ENCODE peak calls at places on chromosomes 12 and 14, in eight cellular contexts. One of them, this sample, is unnamed. For H3K27me3, the result is how much of the 10 kb centered on the place peaks cover.

GRCh38 chr12:22494319-22494718 is 50.0 kb downstream of the C2CD5 start:
- DNase-seq in gastrocnemius medialis: no peak
- DNase-seq in Peyer's patch: no peak
- DNase-seq in naive thymus-derived CD4-positive, alpha-beta T cell: no peak
- DNase-seq in HCT116: no peak
- DNase-seq in left ventricle myocardium inferior: no peak
- DNase-seq in osteoblast: no peak
- DNase-seq in ovary: no peak
- DNase-seq in this sample: no peak

GRCh38 chr14:80959448-80960006 is 4.1 kb downstream of the TSHR start:
- DNase-seq in gastrocnemius medialis: no peak
- DNase-seq in Peyer's patch: peak
- DNase-seq in naive thymus-derived CD4-positive, alpha-beta T cell: no peak
- DNase-seq in HCT116: no peak
- DNase-seq in left ventricle myocardium inferior: no peak
- DNase-seq in osteoblast: no peak
- DNase-seq in ovary: no peak
- DNase-seq in this sample: no peak

GRCh38 chr12:131085816-131086591 is 132.3 kb downstream of the ADGRD1 start:
- DNase-seq in gastrocnemius medialis: no peak
- DNase-seq in Peyer's patch: peak
- DNase-seq in naive thymus-derived CD4-positive, alpha-beta T cell: no peak
- DNase-seq in HCT116: no peak
- DNase-seq in left ventricle myocardium inferior: no peak
- DNase-seq in osteoblast: peak
- DNase-seq in ovary: peak
- DNase-seq in this sample: no peak

GRCh38 chr14:103607039-103607668 is 21.9 kb upstream of the KLC1 start:
- DNase-seq in gastrocnemius medialis: peak
- DNase-seq in Peyer's patch: peak
- DNase-seq in naive thymus-derived CD4-positive, alpha-beta T cell: peak
- DNase-seq in HCT116: no peak
- DNase-seq in left ventricle myocardium inferior: peak
- DNase-seq in osteoblast: peak
- DNase-seq in ovary: peak
- DNase-seq in this sample: no peak

GRCh38 chr14:23186913-23187654 is 3.6 kb upstream of the SLC7A8 start:
- DNase-seq in gastrocnemius medialis: no peak
- DNase-seq in Peyer's patch: no peak
- DNase-seq in naive thymus-derived CD4-positive, alpha-beta T cell: no peak
- DNase-seq in HCT116: peak
- DNase-seq in left ventricle myocardium inferior: no peak
- DNase-seq in osteoblast: peak
- DNase-seq in ovary: peak
- DNase-seq in this sample: no peak

GRCh38 chr14:104319489-104320241 is 181.3 kb downstream of the KIF26A start:
- DNase-seq in gastrocnemius medialis: no peak
- DNase-seq in Peyer's patch: no peak
- DNase-seq in naive thymus-derived CD4-positive, alpha-beta T cell: no peak
- DNase-seq in HCT116: no peak
- DNase-seq in left ventricle myocardium inferior: no peak
- DNase-seq in osteoblast: peak
- DNase-seq in ovary: no peak
- DNase-seq in this sample: no peak

GRCh38 chr14:90274808-90275454 is 18.6 kb downstream of the PSMC1 start:
- DNase-seq in gastrocnemius medialis: no peak
- DNase-seq in Peyer's patch: no peak
- DNase-seq in naive thymus-derived CD4-positive, alpha-beta T cell: no peak
- DNase-seq in HCT116: no peak
- DNase-seq in left ventricle myocardium inferior: no peak
- DNase-seq in osteoblast: peak
- DNase-seq in ovary: no peak
- DNase-seq in this sample: no peak

GRCh38 chr12:82608706-82609105 is 78.0 kb upstream of the TMTC2 start:
- DNase-seq in gastrocnemius medialis: no peak
- DNase-seq in Peyer's patch: no peak
- DNase-seq in naive thymus-derived CD4-positive, alpha-beta T cell: no peak
- DNase-seq in HCT116: no peak
- DNase-seq in left ventricle myocardium inferior: no peak
- DNase-seq in osteoblast: peak
- DNase-seq in ovary: no peak
- DNase-seq in this sample: no peak

GRCh38 chr14:89027097-89027740 is 202.8 kb downstream of the TTC8 start:
- DNase-seq in gastrocnemius medialis: no peak
- DNase-seq in Peyer's patch: peak
- DNase-seq in naive thymus-derived CD4-positive, alpha-beta T cell: peak
- DNase-seq in HCT116: peak
- DNase-seq in left ventricle myocardium inferior: peak
- DNase-seq in osteoblast: peak
- DNase-seq in ovary: peak
- DNase-seq in this sample: no peak

GRCh38 chr12:113874999-113875561 is 91.0 kb downstream of the RBM19 start:
- DNase-seq in gastrocnemius medialis: no peak
- DNase-seq in Peyer's patch: no peak
- DNase-seq in naive thymus-derived CD4-positive, alpha-beta T cell: no peak
- DNase-seq in HCT116: no peak
- DNase-seq in left ventricle myocardium inferior: no peak
- DNase-seq in osteoblast: peak
- DNase-seq in ovary: no peak
- DNase-seq in this sample: no peak

GRCh38 chr12:80763874-80764273 is 47.2 kb downstream of the MYF5 start:
- DNase-seq in gastrocnemius medialis: no peak
- DNase-seq in Peyer's patch: no peak
- DNase-seq in naive thymus-derived CD4-positive, alpha-beta T cell: no peak
- DNase-seq in HCT116: peak
- DNase-seq in left ventricle myocardium inferior: no peak
- DNase-seq in osteoblast: no peak
- DNase-seq in ovary: no peak
- DNase-seq in this sample: no peak

GRCh38 chr12:44317651-44318126 is 481.8 kb downstream of the TMEM117 start:
- DNase-seq in gastrocnemius medialis: no peak
- DNase-seq in Peyer's patch: no peak
- DNase-seq in naive thymus-derived CD4-positive, alpha-beta T cell: no peak
- DNase-seq in HCT116: peak
- DNase-seq in left ventricle myocardium inferior: no peak
- DNase-seq in osteoblast: peak
- DNase-seq in ovary: no peak
- DNase-seq in this sample: no peak

GRCh38 chr14:95062946-95063345 is 94.4 kb downstream of the DICER1 start:
- DNase-seq in gastrocnemius medialis: no peak
- DNase-seq in Peyer's patch: no peak
- DNase-seq in naive thymus-derived CD4-positive, alpha-beta T cell: no peak
- DNase-seq in HCT116: no peak
- DNase-seq in left ventricle myocardium inferior: no peak
- DNase-seq in osteoblast: no peak
- DNase-seq in ovary: no peak
- DNase-seq in this sample: no peak

GRCh38 chr14:31219169-31219568 is 11.6 kb upstream of the HECTD1 start:
- DNase-seq in gastrocnemius medialis: no peak
- DNase-seq in Peyer's patch: no peak
- DNase-seq in naive thymus-derived CD4-positive, alpha-beta T cell: no peak
- DNase-seq in HCT116: no peak
- DNase-seq in left ventricle myocardium inferior: no peak
- DNase-seq in osteoblast: peak
- DNase-seq in ovary: no peak
- DNase-seq in this sample: no peak

GRCh38 chr12:44247588-44247987 is 411.7 kb downstream of the TMEM117 start:
- DNase-seq in gastrocnemius medialis: no peak
- DNase-seq in Peyer's patch: no peak
- DNase-seq in naive thymus-derived CD4-positive, alpha-beta T cell: no peak
- DNase-seq in HCT116: no peak
- DNase-seq in left ventricle myocardium inferior: no peak
- DNase-seq in osteoblast: no peak
- DNase-seq in ovary: no peak
- DNase-seq in this sample: no peak

GRCh38 chr12:132872975-132873421 is 14.4 kb downstream of the CHFR start:
- DNase-seq in gastrocnemius medialis: no peak
- DNase-seq in Peyer's patch: peak
- DNase-seq in naive thymus-derived CD4-positive, alpha-beta T cell: no peak
- DNase-seq in HCT116: no peak
- DNase-seq in left ventricle myocardium inferior: no peak
- DNase-seq in osteoblast: peak
- DNase-seq in ovary: no peak
- DNase-seq in this sample: no peak

GRCh38 chr12:8123124-8123888 is at the start of gene CLEC4A:
- DNase-seq in gastrocnemius medialis: no peak
- DNase-seq in Peyer's patch: no peak
- DNase-seq in naive thymus-derived CD4-positive, alpha-beta T cell: no peak
- DNase-seq in HCT116: no peak
- DNase-seq in left ventricle myocardium inferior: no peak
- DNase-seq in osteoblast: no peak
- DNase-seq in ovary: no peak
- DNase-seq in this sample: no peak

GRCh38 chr14:32590157-32590556 is 261.1 kb downstream of the AKAP6 start:
- DNase-seq in gastrocnemius medialis: peak
- DNase-seq in Peyer's patch: no peak
- DNase-seq in naive thymus-derived CD4-positive, alpha-beta T cell: no peak
- DNase-seq in HCT116: no peak
- DNase-seq in left ventricle myocardium inferior: no peak
- DNase-seq in osteoblast: no peak
- DNase-seq in ovary: no peak
- DNase-seq in this sample: no peak

GRCh38 chr12:5997260-5997659 is 52.2 kb upstream of the ANO2 start:
- DNase-seq in gastrocnemius medialis: no peak
- DNase-seq in Peyer's patch: no peak
- DNase-seq in naive thymus-derived CD4-positive, alpha-beta T cell: no peak
- DNase-seq in HCT116: no peak
- DNase-seq in left ventricle myocardium inferior: no peak
- DNase-seq in osteoblast: no peak
- DNase-seq in ovary: no peak
- DNase-seq in this sample: no peak

GRCh38 chr14:61475316-61475715 is 153.9 kb downstream of the PRKCH start:
- DNase-seq in gastrocnemius medialis: no peak
- DNase-seq in Peyer's patch: no peak
- DNase-seq in naive thymus-derived CD4-positive, alpha-beta T cell: no peak
- DNase-seq in HCT116: peak
- DNase-seq in left ventricle myocardium inferior: no peak
- DNase-seq in osteoblast: no peak
- DNase-seq in ovary: no peak
- DNase-seq in this sample: no peak

GRCh38 chr14:45066667-45067066 is 17.2 kb upstream of the PRPF39 start:
- DNase-seq in gastrocnemius medialis: no peak
- DNase-seq in Peyer's patch: no peak
- DNase-seq in naive thymus-derived CD4-positive, alpha-beta T cell: no peak
- DNase-seq in HCT116: no peak
- DNase-seq in left ventricle myocardium inferior: no peak
- DNase-seq in osteoblast: no peak
- DNase-seq in ovary: no peak
- DNase-seq in this sample: no peak

GRCh38 chr14:93322886-93323596 is 9.8 kb downstream of the BTBD7 start:
- DNase-seq in gastrocnemius medialis: no peak
- DNase-seq in Peyer's patch: no peak
- DNase-seq in naive thymus-derived CD4-positive, alpha-beta T cell: no peak
- DNase-seq in HCT116: no peak
- DNase-seq in left ventricle myocardium inferior: no peak
- DNase-seq in osteoblast: no peak
- DNase-seq in ovary: no peak
- DNase-seq in this sample: no peak

GRCh38 chr14:93328546-93328945 is 4.3 kb downstream of the BTBD7 start:
- DNase-seq in gastrocnemius medialis: no peak
- DNase-seq in Peyer's patch: no peak
- DNase-seq in naive thymus-derived CD4-positive, alpha-beta T cell: no peak
- DNase-seq in HCT116: no peak
- DNase-seq in left ventricle myocardium inferior: no peak
- DNase-seq in osteoblast: no peak
- DNase-seq in ovary: no peak
- DNase-seq in this sample: no peak

GRCh38 chr14:93329965-93330608 is 2.7 kb downstream of the BTBD7 start:
- DNase-seq in gastrocnemius medialis: no peak
- DNase-seq in Peyer's patch: no peak
- DNase-seq in naive thymus-derived CD4-positive, alpha-beta T cell: no peak
- DNase-seq in HCT116: no peak
- DNase-seq in left ventricle myocardium inferior: no peak
- DNase-seq in osteoblast: no peak
- DNase-seq in ovary: no peak
- DNase-seq in this sample: no peak

GRCh38 chr14:93323597-93323992 is 9.2 kb downstream of the BTBD7 start:
- DNase-seq in gastrocnemius medialis: no peak
- DNase-seq in Peyer's patch: no peak
- DNase-seq in naive thymus-derived CD4-positive, alpha-beta T cell: no peak
- DNase-seq in HCT116: no peak
- DNase-seq in left ventricle myocardium inferior: no peak
- DNase-seq in osteoblast: no peak
- DNase-seq in ovary: no peak
- DNase-seq in this sample: no peak

GRCh38 chr14:93326196-93326595 is 6.6 kb downstream of the BTBD7 start:
- DNase-seq in gastrocnemius medialis: no peak
- DNase-seq in Peyer's patch: no peak
- DNase-seq in naive thymus-derived CD4-positive, alpha-beta T cell: no peak
- DNase-seq in HCT116: no peak
- DNase-seq in left ventricle myocardium inferior: no peak
- DNase-seq in osteoblast: no peak
- DNase-seq in ovary: no peak
- DNase-seq in this sample: no peak
- H3K27me3 ChIP-seq in gastrocnemius medialis: under half
- H3K27me3 ChIP-seq in Peyer's patch: under half
- H3K27me3 ChIP-seq in naive thymus-derived CD4-positive, alpha-beta T cell: under half
- H3K27me3 ChIP-seq in HCT116: under half
- H3K27me3 ChIP-seq in left ventricle myocardium inferior: under half
- H3K27me3 ChIP-seq in osteoblast: under half
- H3K27me3 ChIP-seq in ovary: under half
- H3K27me3 ChIP-seq in this sample: under half

GRCh38 chr12:106583578-106584103 is 837 bp downstream of the RFX4 start:
- DNase-seq in gastrocnemius medialis: no peak
- DNase-seq in Peyer's patch: no peak
- DNase-seq in naive thymus-derived CD4-positive, alpha-beta T cell: no peak
- DNase-seq in HCT116: no peak
- DNase-seq in left ventricle myocardium inferior: no peak
- DNase-seq in osteoblast: peak
- DNase-seq in ovary: no peak
- DNase-seq in this sample: no peak
- H3K27me3 ChIP-seq in gastrocnemius medialis: half or more
- H3K27me3 ChIP-seq in Peyer's patch: half or more
- H3K27me3 ChIP-seq in naive thymus-derived CD4-positive, alpha-beta T cell: under half
- H3K27me3 ChIP-seq in HCT116: under half
- H3K27me3 ChIP-seq in left ventricle myocardium inferior: half or more
- H3K27me3 ChIP-seq in osteoblast: half or more
- H3K27me3 ChIP-seq in ovary: under half
- H3K27me3 ChIP-seq in this sample: half or more

GRCh38 chr14:97412933-97413574 is 615.9 kb downstream of the VRK1 start:
- DNase-seq in gastrocnemius medialis: no peak
- DNase-seq in Peyer's patch: no peak
- DNase-seq in naive thymus-derived CD4-positive, alpha-beta T cell: no peak
- DNase-seq in HCT116: no peak
- DNase-seq in left ventricle myocardium inferior: no peak
- DNase-seq in osteoblast: no peak
- DNase-seq in ovary: no peak
- DNase-seq in this sample: no peak
- H3K27me3 ChIP-seq in gastrocnemius medialis: under half
- H3K27me3 ChIP-seq in Peyer's patch: under half
- H3K27me3 ChIP-seq in naive thymus-derived CD4-positive, alpha-beta T cell: under half
- H3K27me3 ChIP-seq in HCT116: under half
- H3K27me3 ChIP-seq in left ventricle myocardium inferior: half or more
- H3K27me3 ChIP-seq in osteoblast: under half
- H3K27me3 ChIP-seq in ovary: under half
- H3K27me3 ChIP-seq in this sample: under half

GRCh38 chr12:106889950-106890626 is 65.6 kb upstream of the TMEM263 start:
- DNase-seq in gastrocnemius medialis: no peak
- DNase-seq in Peyer's patch: no peak
- DNase-seq in naive thymus-derived CD4-positive, alpha-beta T cell: no peak
- DNase-seq in HCT116: no peak
- DNase-seq in left ventricle myocardium inferior: no peak
- DNase-seq in osteoblast: no peak
- DNase-seq in ovary: no peak
- DNase-seq in this sample: no peak
- H3K27me3 ChIP-seq in gastrocnemius medialis: under half
- H3K27me3 ChIP-seq in Peyer's patch: under half
- H3K27me3 ChIP-seq in naive thymus-derived CD4-positive, alpha-beta T cell: under half
- H3K27me3 ChIP-seq in HCT116: under half
- H3K27me3 ChIP-seq in left ventricle myocardium inferior: under half
- H3K27me3 ChIP-seq in osteoblast: under half
- H3K27me3 ChIP-seq in ovary: under half
- H3K27me3 ChIP-seq in this sample: under half

This sample was measured in keratinocyte.